ENCODE peak calls at places on chromosomes 13 and 19, in four cellular contexts. R, E, J and D are unnamed samples.

GRCh38 chr19:24141612-24142011 is 54.6 kb downstream of the ZNF254 start:
- DNase-seq in R (no peak), E (no peak), J (no peak), D (no peak)

GRCh38 chr19:18588611-18589379 is at the start of gene REX1BD:
- DNase-seq in R (peak), E (peak), J (no peak), D (no peak)

GRCh38 chr13:112634102-112634501 is 46.1 kb upstream of the TUBGCP3 start:
- DNase-seq in R (no peak), E (peak), J (no peak), D (no peak)

GRCh38 chr13:114029866-114030625 is 56.2 kb upstream of the C13orf46 start:
- DNase-seq in R (no peak), E (no peak), J (no peak), D (no peak)

GRCh38 chr13:28467886-28468519 is 26.9 kb downstream of the FLT1 start:
- DNase-seq in R (no peak), E (no peak), J (no peak), D (no peak)

GRCh38 chr19:46497773-46498172 is 2.1 kb upstream of the PNMA8B start:
- DNase-seq in R (no peak), E (no peak), J (no peak), D (no peak)

GRCh38 chr19:3710265-3710812 is 2.2 kb downstream of the TJP3 start:
- DNase-seq in R (peak), E (peak), J (peak), D (no peak)

GRCh38 chr19:5338661-5339469 is 1.7 kb downstream of the PTPRS start:
- DNase-seq in R (no peak), E (no peak), J (no peak), D (no peak)

GRCh38 chr19:49544154-49544553 is 16.4 kb downstream of the RCN3 start:
- DNase-seq in R (no peak), E (no peak), J (no peak), D (no peak)

GRCh38 chr19:1037553-1038115 is 2.3 kb upstream of the ABCA7 start:
- DNase-seq in R (no peak), E (peak), J (no peak), D (no peak)

GRCh38 chr13:21625366-21625765 is 21.4 kb upstream of the MICU2 start:
- DNase-seq in R (no peak), E (no peak), J (peak), D (no peak)

GRCh38 chr19:10138879-10139795 is 19.4 kb upstream of the EIF3G start:
- DNase-seq in R (no peak), E (no peak), J (no peak), D (no peak)

GRCh38 chr19:46574533-46574932 is 26.6 kb upstream of the CALM3 start:
- DNase-seq in R (no peak), E (no peak), J (no peak), D (no peak)

GRCh38 chr19:7455600-7456296 is 33.1 kb downstream of the PEX11G start:
- DNase-seq in R (no peak), E (no peak), J (no peak), D (no peak)

GRCh38 chr19:1864480-1865171 is 1.2 kb upstream of the KLF16 start:
- DNase-seq in R (peak), E (peak), J (no peak), D (no peak)

GRCh38 chr13:79311456-79311855 is 94.6 kb downstream of the RBM26 start:
- DNase-seq in R (no peak), E (no peak), J (no peak), D (no peak)

GRCh38 chr13:23433171-23434153 is at the start of gene SACS:
- DNase-seq in R (no peak), E (no peak), J (peak), D (no peak)

DNA sequence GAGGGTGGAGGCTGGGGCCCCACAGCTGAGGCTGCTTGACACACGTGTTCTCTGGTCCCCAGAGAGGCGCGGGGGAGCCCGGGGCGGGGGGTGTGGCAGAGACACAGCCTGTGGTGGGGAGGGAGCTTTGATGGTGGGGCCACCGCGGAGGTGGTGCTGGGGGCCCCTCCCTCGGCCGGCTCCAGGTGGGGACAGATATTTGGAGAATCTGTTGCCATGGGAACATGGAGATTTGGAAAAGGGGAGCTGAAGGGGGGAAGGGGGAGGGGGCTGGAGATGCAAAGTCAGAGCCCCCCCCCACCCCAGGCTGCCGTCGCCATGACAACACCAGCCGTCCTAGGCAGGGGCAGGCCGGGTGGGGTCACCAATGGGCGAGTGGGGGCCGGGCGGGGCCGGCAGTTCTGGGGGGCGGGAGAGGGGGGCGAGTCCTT is 1.2 kb downstream of the PRKCG start:
- DNase-seq in R (no peak), E (no peak), J (no peak), D (no peak)
- H3K4me3 ChIP-seq in R (no peak), E (no peak), J (no peak), D (no peak)

GRCh38 chr13:32426191-32426980 is 1.5 kb downstream of the N4BP2L1 start:
- DNase-seq in R (peak), E (peak), J (no peak), D (no peak)
- TF ChIP-seq POLR2A in R (no peak), E (no peak), J (no peak), D (no peak)

GRCh38 chr19:16185123-16185924 is at the start of gene FAM32A:
- DNase-seq in R (peak), E (peak), J (peak), D (peak)

GRCh38 chr19:16188521-16188920 is 3.3 kb downstream of the FAM32A start:
- DNase-seq in R (no peak), E (peak), J (no peak), D (no peak)

GRCh38 chr19:16185925-16186234 is 670 bp downstream of the FAM32A start:
- DNase-seq in R (no peak), E (no peak), J (no peak), D (no peak)

GRCh38 chr19:16180611-16181010 is 4.6 kb upstream of the FAM32A start:
- DNase-seq in R (no peak), E (no peak), J (no peak), D (no peak)

GRCh38 chr19:16184665-16185122 is 516 bp upstream of the FAM32A start:
- DNase-seq in R (no peak), E (peak), J (no peak), D (no peak)
- H3K4me3 ChIP-seq in R (peak), E (peak), J (peak), D (peak)

GRCh38 chr13:48476674-48477073 is 56.2 kb downstream of the RCBTB2 start:
- DNase-seq in R (no peak), E (no peak), J (no peak), D (no peak)

GRCh38 chr13:48476215-48476614 is 56.7 kb downstream of the RCBTB2 start:
- DNase-seq in R (no peak), E (no peak), J (no peak), D (no peak)

GRCh38 chr13:48475230-48475629 is 57.6 kb downstream of the RCBTB2 start:
- DNase-seq in R (no peak), E (no peak), J (no peak), D (no peak)

GRCh38 chr13:48477191-48477855 is 55.6 kb downstream of the RCBTB2 start:
- DNase-seq in R (no peak), E (no peak), J (no peak), D (no peak)

GRCh38 chr13:48478401-48478800 is 54.5 kb downstream of the RCBTB2 start:
- DNase-seq in R (no peak), E (no peak), J (no peak), D (no peak)
- TF ChIP-seq POLR2A in R (no peak), E (no peak), J (no peak), D (no peak)

GRCh38 chr13:44402902-44403719 is 29.5 kb downstream of the SERP2 start:
- DNase-seq in R (no peak), E (peak), J (no peak), D (no peak)
- H3K4me3 ChIP-seq in R (no peak), E (no peak), J (no peak), D (no peak)

GRCh38 chr13:40789275-40790231 is at the start of gene SLC25A15:
- DNase-seq in R (peak), E (peak), J (peak), D (peak)
- TF ChIP-seq POLR2A in R (no peak), E (no peak), J (peak), D (peak)